ENCODE peak calls at places on chromosome 14, in eight cellular contexts. L is AG09309; S is PC-3; D is HuH-7.5; O is mesendoderm; T is GM04504; Z is CD8-positive, alpha-beta T cell; V is nucleus accumbens. C is an unnamed sample.

GRCh38 chr14:56702515-56702914 is 107.8 kb downstream of the OTX2 start:
- DNase-seq in L (no peak), S (no peak), D (no peak), O (no peak), T (no peak), Z (no peak), V (no peak), C (no peak)

GRCh38 chr14:34843011-34843554 is 32.1 kb downstream of the BAZ1A start:
- DNase-seq in L (peak), S (peak), D (no peak), O (peak), T (peak), Z (no peak), V (no peak), C (no peak)

GRCh38 chr14:55556929-55557623 is 22.9 kb upstream of the KTN1 start:
- DNase-seq in L (peak), S (peak), D (no peak), O (peak), T (peak), Z (no peak), V (no peak), C (no peak)

GRCh38 chr14:101603096-101603495 is 41.8 kb downstream of the DIO3 start:
- DNase-seq in L (no peak), S (no peak), D (no peak), O (no peak), T (no peak), Z (no peak), V (no peak), C (no peak)

GRCh38 chr14:91360490-91361235 is 57.0 kb downstream of the CCDC88C start:
- DNase-seq in L (no peak), S (no peak), D (no peak), O (no peak), T (no peak), Z (no peak), V (no peak), C (peak)

GRCh38 chr14:52051251-52051650 is 17.6 kb downstream of the NID2 start:
- DNase-seq in L (no peak), S (no peak), D (no peak), O (no peak), T (no peak), Z (no peak), V (no peak), C (no peak)

GRCh38 chr14:74852922-74853530 is 22.9 kb downstream of the PROX2 start:
- DNase-seq in L (no peak), S (no peak), D (no peak), O (no peak), T (peak), Z (no peak), V (no peak), C (no peak)

GRCh38 chr14:63204407-63205280 is at the start of gene RHOJ:
- DNase-seq in L (no peak), S (no peak), D (no peak), O (peak), T (no peak), Z (no peak), V (no peak), C (no peak)

GRCh38 chr14:67389261-67389660 is 22.7 kb downstream of the PLEK2 start:
- DNase-seq in L (no peak), S (no peak), D (no peak), O (no peak), T (no peak), Z (no peak), V (no peak), C (no peak)

GRCh38 chr14:88750945-88751344 is 41.8 kb downstream of the EML5 start:
- DNase-seq in L (no peak), S (no peak), D (no peak), O (no peak), T (no peak), Z (no peak), V (no peak), C (no peak)

GRCh38 chr14:23076785-23077408 is 18.0 kb downstream of the ACIN1 start:
- DNase-seq in L (no peak), S (peak), D (no peak), O (peak), T (no peak), Z (peak), V (no peak), C (no peak)

GRCh38 chr14:81247271-81247766 is 26.6 kb upstream of the GTF2A1 start:
- DNase-seq in L (no peak), S (no peak), D (no peak), O (no peak), T (peak), Z (no peak), V (no peak), C (no peak)

GRCh38 chr14:29390046-29390841 is 537.4 kb downstream of the PRKD1 start:
- DNase-seq in L (no peak), S (no peak), D (no peak), O (peak), T (no peak), Z (no peak), V (no peak), C (no peak)

GRCh38 chr14:23159516-23159915 is 23.9 kb downstream of the SLC7A8 start:
- DNase-seq in L (no peak), S (no peak), D (no peak), O (no peak), T (no peak), Z (no peak), V (no peak), C (no peak)

GRCh38 chr14:92945959-92946846 is 23.3 kb downstream of the CHGA start:
- DNase-seq in L (no peak), S (peak), D (peak), O (no peak), T (no peak), Z (no peak), V (no peak), C (no peak)

GRCh38 chr14:73295198-73295796 is 58.0 kb downstream of the PAPLN start:
- DNase-seq in L (no peak), S (peak), D (no peak), O (peak), T (no peak), Z (peak), V (no peak), C (no peak)

GRCh38 chr14:64611358-64612020 is 61.7 kb downstream of the PPP1R36 start:
- DNase-seq in L (no peak), S (peak), D (no peak), O (no peak), T (no peak), Z (no peak), V (no peak), C (no peak)

GRCh38 chr14:69484444-69485113 is at the start of gene PLEKHD1:
- DNase-seq in L (no peak), S (peak), D (peak), O (peak), T (no peak), Z (no peak), V (no peak), C (no peak)

GRCh38 chr14:100673085-100673806 is 53.4 kb upstream of the DLK1 start:
- DNase-seq in L (no peak), S (peak), D (peak), O (peak), T (no peak), Z (no peak), V (no peak), C (no peak)

GRCh38 chr14:50064993-50065392 is 51.4 kb downstream of the VCPKMT start:
- DNase-seq in L (no peak), S (no peak), D (no peak), O (no peak), T (no peak), Z (peak), V (no peak), C (peak)

GRCh38 chr14:75279153-75279738 is 618 bp downstream of the FOS start:
- DNase-seq in L (no peak), S (no peak), D (no peak), O (peak), T (peak), Z (peak), V (peak), C (peak)

GRCh38 chr14:93269341-93270068 is 62.4 kb downstream of the UBR7 start:
- DNase-seq in L (no peak), S (peak), D (no peak), O (peak), T (peak), Z (no peak), V (peak), C (no peak)

GRCh38 chr14:104476437-104476836 is 103.1 kb upstream of the C14orf180 start:
- DNase-seq in L (no peak), S (no peak), D (no peak), O (no peak), T (no peak), Z (no peak), V (no peak), C (no peak)

GRCh38 chr14:90740946-90741681 is 75.1 kb downstream of the TTC7B start:
- DNase-seq in L (no peak), S (no peak), D (no peak), O (no peak), T (no peak), Z (no peak), V (no peak), C (no peak)

GRCh38 chr14:44449694-44450093 is 57.4 kb downstream of the FSCB start:
- DNase-seq in L (no peak), S (no peak), D (no peak), O (no peak), T (no peak), Z (no peak), V (no peak), C (no peak)

GRCh38 chr14:95156153-95156764 is 1.1 kb downstream of the DICER1 start:
- DNase-seq in L (no peak), S (peak), D (no peak), O (peak), T (no peak), Z (no peak), V (no peak), C (no peak)

GRCh38 chr14:67500981-67501380 is 12.5 kb upstream of the TMEM229B start:
- DNase-seq in L (no peak), S (no peak), D (no peak), O (no peak), T (no peak), Z (no peak), V (no peak), C (no peak)

GRCh38 chr14:24235804-24236688 is 3.3 kb downstream of the GMPR2 start:
- DNase-seq in L (no peak), S (no peak), D (no peak), O (no peak), T (no peak), Z (no peak), V (no peak), C (no peak)